ENCODE peak calls at places on chromosomes 1 and 21, in ten cellular contexts. V, Y, M, K, Z, T, U, Q, X and E are unnamed samples.

GRCh38 chr1:165484532-165484931 is 39.6 kb upstream of the RXRG start:
- DNase-seq in V (no peak), Y (no peak), M (no peak), K (no peak), Z (no peak), T (no peak), U (no peak), Q (no peak), X (no peak), E (no peak)

GRCh38 chr21:41529769-41530168 is 21.8 kb upstream of the TMPRSS2 start:
- DNase-seq in V (no peak), Y (no peak), M (no peak), K (no peak), Z (no peak), T (no peak), U (no peak), Q (no peak), X (no peak), E (no peak)

GRCh38 chr1:52552236-52552504 is 722 bp downstream of the TUT4 start:
- DNase-seq in V (no peak), Y (no peak), M (no peak), K (peak), Z (peak), T (no peak), U (peak), Q (peak), X (peak), E (peak)

GRCh38 chr1:235984041-235984820 is 80.7 kb downstream of the NID1 start:
- DNase-seq in V (peak), Y (no peak), M (no peak), K (no peak), Z (peak), T (no peak), U (no peak), Q (peak), X (no peak), E (peak)

GRCh38 chr1:161486806-161487482 is 18.3 kb upstream of the FCGR2A start:
- DNase-seq in V (no peak), Y (no peak), M (no peak), K (peak), Z (peak), T (no peak), U (peak), Q (peak), X (peak), E (peak)

GRCh38 chr1:37995773-37996379 is 6.1 kb upstream of the SF3A3 start:
- DNase-seq in V (no peak), Y (peak), M (no peak), K (peak), Z (no peak), T (peak), U (no peak), Q (peak), X (no peak), E (peak)

GRCh38 chr1:14441302-14441741 is 157.2 kb upstream of the KAZN start:
- DNase-seq in V (no peak), Y (no peak), M (no peak), K (no peak), Z (peak), T (no peak), U (no peak), Q (peak), X (no peak), E (peak)

GRCh38 chr1:4611708-4612349 is 42.6 kb upstream of the AJAP1 start:
- DNase-seq in V (no peak), Y (no peak), M (no peak), K (no peak), Z (no peak), T (peak), U (no peak), Q (no peak), X (no peak), E (no peak)

GRCh38 chr21:38170283-38170682 is 86.5 kb upstream of the KCNJ15 start:
- DNase-seq in V (no peak), Y (no peak), M (no peak), K (no peak), Z (peak), T (no peak), U (peak), Q (peak), X (no peak), E (peak)

GRCh38 chr1:94591791-94592565 is 50.4 kb upstream of the F3 start:
- DNase-seq in V (no peak), Y (no peak), M (no peak), K (no peak), Z (no peak), T (no peak), U (no peak), Q (no peak), X (peak), E (no peak)

GRCh38 chr1:42173155-42173933 is 8.8 kb upstream of the GUCA2A start:
- DNase-seq in V (no peak), Y (peak), M (no peak), K (peak), Z (peak), T (peak), U (peak), Q (peak), X (peak), E (peak)

GRCh38 chr1:225896937-225897549 is 8.1 kb upstream of the LEFTY1 start:
- DNase-seq in V (peak), Y (no peak), M (no peak), K (peak), Z (peak), T (no peak), U (peak), Q (no peak), X (no peak), E (no peak)

GRCh38 chr1:42723511-42723910 is 16.5 kb downstream of the CLDN19 start:
- DNase-seq in V (no peak), Y (no peak), M (no peak), K (no peak), Z (no peak), T (no peak), U (no peak), Q (no peak), X (no peak), E (no peak)

GRCh38 chr21:28834335-28835238 is 158.1 kb downstream of the LTN1 start:
- DNase-seq in V (no peak), Y (no peak), M (no peak), K (no peak), Z (no peak), T (no peak), U (no peak), Q (no peak), X (no peak), E (no peak)

GRCh38 chr1:37746806-37747205 is 18.1 kb downstream of the EPHA10 start:
- DNase-seq in V (no peak), Y (no peak), M (no peak), K (no peak), Z (no peak), T (no peak), U (no peak), Q (no peak), X (no peak), E (no peak)

GRCh38 chr1:206873603-206874188 is 8.3 kb downstream of the IL20 start:
- DNase-seq in V (no peak), Y (no peak), M (no peak), K (no peak), Z (peak), T (no peak), U (no peak), Q (no peak), X (no peak), E (no peak)

GRCh38 chr1:15352122-15352957 is 57.3 kb upstream of the EFHD2 start:
- DNase-seq in V (peak), Y (no peak), M (no peak), K (peak), Z (peak), T (no peak), U (no peak), Q (peak), X (no peak), E (peak)

GRCh38 chr1:201023517-201023902 is at the start of gene KIF21B:
- DNase-seq in V (no peak), Y (no peak), M (peak), K (peak), Z (peak), T (peak), U (peak), Q (peak), X (peak), E (peak)

GRCh38 chr1:23524716-23525401 is 6.2 kb downstream of the E2F2 start:
- DNase-seq in V (no peak), Y (no peak), M (no peak), K (peak), Z (peak), T (no peak), U (no peak), Q (no peak), X (no peak), E (peak)

GRCh38 chr1:107896946-107897345 is 68.0 kb downstream of the VAV3 start:
- DNase-seq in V (no peak), Y (no peak), M (no peak), K (no peak), Z (no peak), T (no peak), U (no peak), Q (no peak), X (no peak), E (no peak)

GRCh38 chr1:87682565-87682964 is 353.9 kb downstream of the LMO4 start:
- DNase-seq in V (no peak), Y (no peak), M (no peak), K (no peak), Z (no peak), T (no peak), U (no peak), Q (no peak), X (no peak), E (no peak)

GRCh38 chr1:171740987-171741871 is 636 bp downstream of the VAMP4 start:
- DNase-seq in V (no peak), Y (no peak), M (no peak), K (peak), Z (peak), T (peak), U (peak), Q (peak), X (peak), E (peak)

GRCh38 chr1:68213843-68214242 is 18.5 kb downstream of the WLS start:
- DNase-seq in V (no peak), Y (peak), M (no peak), K (peak), Z (no peak), T (peak), U (no peak), Q (peak), X (no peak), E (peak)

GRCh38 chr1:23810818-23811420 is 10.4 kb upstream of the GALE start:
- DNase-seq in V (no peak), Y (no peak), M (no peak), K (peak), Z (peak), T (no peak), U (peak), Q (peak), X (peak), E (no peak)

GRCh38 chr1:67679691-67680090 is 5.3 kb upstream of the GADD45A start:
- DNase-seq in V (no peak), Y (no peak), M (no peak), K (no peak), Z (peak), T (no peak), U (no peak), Q (no peak), X (no peak), E (no peak)

GRCh38 chr1:205631010-205631726 is 643 bp downstream of the ELK4 start:
- DNase-seq in V (no peak), Y (peak), M (no peak), K (peak), Z (peak), T (peak), U (peak), Q (peak), X (peak), E (peak)

GRCh38 chr1:38476111-38476783 is 383.3 kb downstream of the RRAGC start:
- DNase-seq in V (no peak), Y (no peak), M (no peak), K (no peak), Z (no peak), T (no peak), U (peak), Q (no peak), X (no peak), E (no peak)

GRCh38 chr1:205680073-205680851 is at the start of gene SLC45A3:
- DNase-seq in V (no peak), Y (no peak), M (no peak), K (peak), Z (peak), T (peak), U (peak), Q (no peak), X (peak), E (no peak)

GRCh38 chr1:156500847-156501686 is 492 bp upstream of the MEF2D start:
- DNase-seq in V (peak), Y (peak), M (peak), K (peak), Z (peak), T (peak), U (peak), Q (peak), X (peak), E (peak)

GRCh38 chr1:229842302-229843255 is 216.5 kb downstream of the URB2 start:
- DNase-seq in V (no peak), Y (no peak), M (no peak), K (no peak), Z (no peak), T (no peak), U (no peak), Q (peak), X (no peak), E (peak)

GRCh38 chr1:8423134-8423701 is 105.3 kb downstream of the SLC45A1 start:
- DNase-seq in V (no peak), Y (no peak), M (no peak), K (peak), Z (no peak), T (peak), U (peak), Q (no peak), X (no peak), E (peak)

GRCh38 chr1:190029441-190029840 is 448.2 kb downstream of the BRINP3 start:
- DNase-seq in V (no peak), Y (no peak), M (no peak), K (no peak), Z (no peak), T (no peak), U (no peak), Q (no peak), X (no peak), E (no peak)

GRCh38 chr1:240492832-240493440 is 119.0 kb downstream of the GREM2 start:
- DNase-seq in V (no peak), Y (no peak), M (no peak), K (no peak), Z (no peak), T (no peak), U (peak), Q (peak), X (peak), E (peak)

GRCh38 chr1:173410133-173410793 is 66.9 kb upstream of the PRDX6 start:
- DNase-seq in V (no peak), Y (no peak), M (no peak), K (no peak), Z (peak), T (no peak), U (no peak), Q (peak), X (no peak), E (no peak)

DNA sequence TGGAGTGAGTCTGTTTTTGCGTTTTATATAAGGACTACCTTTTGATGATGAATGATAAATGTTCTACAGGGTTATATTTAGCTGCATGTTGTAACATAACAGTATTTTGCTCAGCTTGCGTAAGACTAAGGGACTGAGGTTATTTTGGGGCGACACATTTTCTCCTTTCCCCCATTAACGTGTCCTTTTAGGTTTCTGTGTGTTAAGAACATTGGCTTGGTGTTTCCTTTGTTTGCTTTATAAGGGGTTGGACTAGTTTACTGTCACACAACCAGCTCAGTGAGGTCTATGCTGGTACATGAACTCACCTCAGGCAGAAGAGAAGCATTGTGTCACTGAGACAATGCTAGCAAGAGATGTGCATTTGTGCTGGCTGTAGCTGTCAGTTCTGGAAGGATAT is 62.4 kb downstream of the CDC14A start:
- DNase-seq in V (no peak), Y (no peak), M (no peak), K (no peak), Z (peak), T (no peak), U (no peak), Q (no peak), X (no peak), E (no peak)
- TF ChIP-seq CTCF in V (no peak), Y (no peak), M (no peak), K (no peak), Z (no peak), T (no peak), U (no peak), Q (no peak), X (no peak), E (no peak)

DNA sequence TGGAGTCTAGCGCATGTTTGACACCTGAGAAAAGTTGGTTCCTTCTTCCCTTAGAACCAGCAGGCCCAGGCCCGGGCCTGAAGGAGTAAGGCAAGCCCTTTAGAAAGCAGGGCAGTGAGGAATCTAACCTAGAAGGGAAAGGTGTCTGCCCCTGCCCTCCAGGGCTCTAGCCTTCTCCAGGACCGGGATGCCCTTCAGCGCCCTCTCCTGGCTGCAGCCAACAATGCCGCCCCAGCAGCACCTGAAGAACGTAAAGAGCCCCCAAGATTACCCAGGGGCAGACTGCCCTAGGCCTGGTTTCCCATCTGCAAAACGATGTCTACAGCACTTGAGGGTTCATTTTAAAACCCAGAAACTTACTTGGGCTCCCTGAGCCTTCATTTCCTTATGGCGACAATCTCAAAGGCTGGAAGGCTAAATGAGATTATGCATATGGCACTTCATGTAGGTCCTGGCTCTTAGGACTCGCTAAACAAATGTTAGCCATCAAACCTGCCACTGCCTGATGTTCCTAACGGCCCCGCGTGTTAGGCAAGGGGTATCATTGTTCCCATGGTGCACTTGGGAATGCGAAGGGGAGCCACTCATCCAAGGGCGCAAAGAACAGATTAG is 106.7 kb upstream of the KLHDC7A start:
- DNase-seq in V (no peak), Y (no peak), M (no peak), K (no peak), Z (no peak), T (no peak), U (peak), Q (no peak), X (peak), E (no peak)
- TF ChIP-seq CTCF in V (peak), Y (no peak), M (no peak), K (no peak), Z (peak), T (peak), U (peak), Q (no peak), X (peak), E (no peak)

GRCh38 chr1:110548381-110548780 is 29.4 kb upstream of the KCNA10 start:
- DNase-seq in V (no peak), Y (no peak), M (no peak), K (no peak), Z (peak), T (no peak), U (no peak), Q (no peak), X (no peak), E (no peak)
- TF ChIP-seq CTCF in V (peak), Y (no peak), M (peak), K (peak), Z (peak), T (peak), U (peak), Q (no peak), X (peak), E (peak)

GRCh38 chr21:43290529-43291346 is 121.9 kb downstream of the CRYAA start:
- DNase-seq in V (no peak), Y (no peak), M (no peak), K (peak), Z (no peak), T (peak), U (peak), Q (no peak), X (no peak), E (no peak)

GRCh38 chr21:43289966-43290365 is 121.2 kb downstream of the CRYAA start:
- DNase-seq in V (no peak), Y (no peak), M (no peak), K (no peak), Z (no peak), T (peak), U (no peak), Q (no peak), X (no peak), E (no peak)

GRCh38 chr21:43291347-43291950 is 122.6 kb downstream of the CRYAA start:
- DNase-seq in V (no peak), Y (no peak), M (no peak), K (no peak), Z (no peak), T (peak), U (no peak), Q (no peak), X (no peak), E (no peak)

GRCh38 chr21:43287974-43288755 is 119.4 kb downstream of the CRYAA start:
- DNase-seq in V (no peak), Y (no peak), M (no peak), K (no peak), Z (peak), T (peak), U (no peak), Q (no peak), X (no peak), E (no peak)

DNA sequence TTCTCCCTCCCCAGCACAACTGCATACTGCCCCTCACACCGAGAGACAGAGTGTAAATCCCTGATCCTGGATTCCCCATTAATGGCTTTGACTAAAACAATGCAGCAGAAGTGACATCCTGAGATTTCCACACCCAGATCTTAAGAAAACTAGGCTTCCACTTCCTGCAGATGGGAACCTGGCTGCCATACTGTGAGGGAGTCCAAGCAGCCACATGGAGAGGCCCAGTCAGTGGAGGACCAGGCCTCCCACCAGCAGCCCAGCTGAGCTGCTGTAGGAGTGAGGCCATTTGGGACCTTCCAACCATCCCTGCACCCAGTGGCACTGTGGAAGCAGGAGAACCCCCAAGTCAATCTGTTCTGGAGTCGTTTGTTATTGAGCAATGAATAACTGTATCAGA is 120.6 kb downstream of the CRYAA start:
- DNase-seq in V (no peak), Y (no peak), M (no peak), K (no peak), Z (no peak), T (peak), U (no peak), Q (no peak), X (no peak), E (no peak)
- TF ChIP-seq CTCF in V (no peak), Y (no peak), M (no peak), K (no peak), Z (no peak), T (no peak), U (no peak), Q (no peak), X (no peak), E (no peak)

DNA sequence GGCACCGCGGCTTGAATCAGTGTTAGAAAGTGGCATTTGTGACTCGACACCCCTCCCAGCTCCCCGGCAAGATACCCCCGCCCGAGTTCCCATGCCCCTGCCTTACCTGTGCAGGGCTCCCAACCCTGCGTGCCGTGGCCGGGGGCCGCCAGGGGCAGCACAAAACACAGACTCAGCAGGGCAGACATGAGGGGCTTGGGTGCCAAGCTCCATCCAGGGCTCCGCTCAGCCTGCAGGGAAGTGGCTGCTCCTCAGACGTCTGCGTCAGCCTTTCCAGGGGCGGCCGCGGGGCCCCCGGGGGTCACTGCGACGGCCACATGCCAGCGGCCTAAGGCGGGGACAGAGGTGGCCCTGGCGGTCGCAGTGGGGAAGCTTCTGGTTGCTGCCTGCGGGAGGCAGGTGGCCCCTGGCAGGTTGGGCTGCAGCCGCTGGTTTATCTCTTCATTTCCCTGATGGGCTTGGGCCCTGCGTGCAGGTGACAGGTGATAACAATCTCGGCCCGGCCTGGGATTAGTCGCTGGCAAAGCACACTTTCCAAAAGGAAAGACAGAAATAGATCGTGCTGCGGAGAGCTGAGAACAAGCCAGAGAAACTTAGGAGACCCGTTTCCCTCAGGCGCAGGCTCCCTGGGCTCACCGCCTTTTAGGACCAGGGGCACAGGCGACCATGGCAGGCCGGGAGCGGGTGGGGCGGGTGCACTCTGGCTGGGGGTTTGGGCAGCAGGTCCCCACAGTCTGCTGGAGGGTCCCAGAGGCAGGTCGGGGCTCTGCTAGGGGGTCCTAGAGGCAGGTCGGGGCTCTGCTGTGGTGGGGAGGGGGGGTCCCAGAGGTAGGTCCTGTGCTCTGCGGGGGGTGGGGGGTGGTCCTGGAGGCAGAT is at the start of gene TSPEAR:
- DNase-seq in V (no peak), Y (peak), M (no peak), K (peak), Z (no peak), T (no peak), U (no peak), Q (no peak), X (no peak), E (no peak)
- TF ChIP-seq CTCF in V (no peak), Y (no peak), M (no peak), K (no peak), Z (no peak), T (no peak), U (no peak), Q (no peak), X (peak), E (no peak)

GRCh38 chr1:199460933-199461332 is 566.6 kb upstream of the NR5A2 start:
- DNase-seq in V (no peak), Y (no peak), M (no peak), K (no peak), Z (no peak), T (no peak), U (no peak), Q (peak), X (no peak), E (no peak)
- TF ChIP-seq CTCF in V (no peak), Y (no peak), M (no peak), K (no peak), Z (no peak), T (no peak), U (no peak), Q (no peak), X (no peak), E (no peak)